ENCODE peak calls at places on chromosomes 2 and 18, in eight cellular contexts. One of them, this sample, is unnamed.

GRCh38 chr2:118529931-118530330 is 317.5 kb downstream of the EN1 start:
- DNase-seq in mesothelial cell of epicardium: no peak
- DNase-seq in CD8-positive, alpha-beta memory T cell: no peak
- DNase-seq in HEK293T: no peak
- DNase-seq in ELR: no peak
- DNase-seq in CD8-positive, alpha-beta T cell: no peak
- DNase-seq in amniotic stem cell: no peak
- DNase-seq in HTR-8/SVneo: no peak
- DNase-seq in this sample: no peak

GRCh38 chr18:8339958-8340357 is 269.3 kb upstream of the RAB12 start:
- DNase-seq in HEK293T: no peak
- DNase-seq in HTR-8/SVneo: no peak
- DNase-seq in CD8-positive, alpha-beta T cell: no peak
- DNase-seq in CD8-positive, alpha-beta memory T cell: no peak
- DNase-seq in mesothelial cell of epicardium: no peak
- DNase-seq in ELR: no peak
- DNase-seq in amniotic stem cell: no peak
- DNase-seq in this sample: no peak

GRCh38 chr2:100200985-100201384 is 58.6 kb upstream of the AFF3 start:
- DNase-seq in CD8-positive, alpha-beta memory T cell: no peak
- DNase-seq in mesothelial cell of epicardium: no peak
- DNase-seq in HTR-8/SVneo: no peak
- DNase-seq in ELR: peak; percentile 76
- DNase-seq in CD8-positive, alpha-beta T cell: no peak
- DNase-seq in HEK293T: no peak
- DNase-seq in amniotic stem cell: no peak
- DNase-seq in this sample: no peak

GRCh38 chr2:102096103-102096502 is 46.4 kb upstream of the IL1R1 start:
- DNase-seq in amniotic stem cell: no peak
- DNase-seq in mesothelial cell of epicardium: no peak
- DNase-seq in HTR-8/SVneo: no peak
- DNase-seq in HEK293T: no peak
- DNase-seq in ELR: no peak
- DNase-seq in CD8-positive, alpha-beta memory T cell: no peak
- DNase-seq in CD8-positive, alpha-beta T cell: no peak
- DNase-seq in this sample: no peak

GRCh38 chr2:165839610-165840009 is 45.6 kb upstream of the GALNT3 start:
- DNase-seq in ELR: peak; percentile 33
- DNase-seq in CD8-positive, alpha-beta T cell: no peak
- DNase-seq in CD8-positive, alpha-beta memory T cell: no peak
- DNase-seq in HEK293T: no peak
- DNase-seq in amniotic stem cell: no peak
- DNase-seq in mesothelial cell of epicardium: no peak
- DNase-seq in HTR-8/SVneo: no peak
- DNase-seq in this sample: no peak

GRCh38 chr2:149394864-149395263 is 64.5 kb downstream of the LYPD6 start:
- DNase-seq in mesothelial cell of epicardium: no peak
- DNase-seq in ELR: peak; percentile 68
- DNase-seq in HEK293T: no peak
- DNase-seq in CD8-positive, alpha-beta T cell: no peak
- DNase-seq in CD8-positive, alpha-beta memory T cell: no peak
- DNase-seq in amniotic stem cell: no peak
- DNase-seq in HTR-8/SVneo: no peak
- DNase-seq in this sample: no peak

GRCh38 chr18:49155410-49155809 is 204.6 kb upstream of the SMAD7 start:
- DNase-seq in amniotic stem cell: no peak
- DNase-seq in ELR: no peak
- DNase-seq in HTR-8/SVneo: no peak
- DNase-seq in HEK293T: no peak
- DNase-seq in CD8-positive, alpha-beta T cell: no peak
- DNase-seq in mesothelial cell of epicardium: no peak
- DNase-seq in CD8-positive, alpha-beta memory T cell: no peak
- DNase-seq in this sample: no peak

GRCh38 chr2:110713508-110714362 is 18.6 kb upstream of the ACOXL start:
- DNase-seq in ELR: peak; percentile 12
- DNase-seq in CD8-positive, alpha-beta memory T cell: no peak
- DNase-seq in amniotic stem cell: no peak
- DNase-seq in CD8-positive, alpha-beta T cell: no peak
- DNase-seq in mesothelial cell of epicardium: no peak
- DNase-seq in HEK293T: no peak
- DNase-seq in HTR-8/SVneo: no peak
- DNase-seq in this sample: no peak

GRCh38 chr2:55885129-55885943 is 38.2 kb downstream of the EFEMP1 start:
- DNase-seq in mesothelial cell of epicardium: no peak
- DNase-seq in HEK293T: no peak
- DNase-seq in amniotic stem cell: peak; percentile 47
- DNase-seq in CD8-positive, alpha-beta T cell: no peak
- DNase-seq in CD8-positive, alpha-beta memory T cell: no peak
- DNase-seq in HTR-8/SVneo: peak; percentile 43
- DNase-seq in ELR: peak; percentile 91
- DNase-seq in this sample: no peak

GRCh38 chr2:197809064-197809463 is 4.7 kb downstream of the PLCL1 start:
- DNase-seq in CD8-positive, alpha-beta T cell: no peak
- DNase-seq in ELR: no peak
- DNase-seq in CD8-positive, alpha-beta memory T cell: no peak
- DNase-seq in mesothelial cell of epicardium: no peak
- DNase-seq in HTR-8/SVneo: no peak
- DNase-seq in amniotic stem cell: no peak
- DNase-seq in HEK293T: no peak
- DNase-seq in this sample: no peak

GRCh38 chr2:109473006-109473380 is 140.8 kb downstream of the SEPTIN10 start:
- DNase-seq in CD8-positive, alpha-beta memory T cell: no peak
- DNase-seq in amniotic stem cell: no peak
- DNase-seq in HTR-8/SVneo: no peak
- DNase-seq in ELR: no peak
- DNase-seq in HEK293T: no peak
- DNase-seq in CD8-positive, alpha-beta T cell: no peak
- DNase-seq in mesothelial cell of epicardium: no peak
- DNase-seq in this sample: no peak

GRCh38 chr2:8547284-8548064 is 134.4 kb upstream of the ID2 start:
- DNase-seq in amniotic stem cell: no peak
- DNase-seq in CD8-positive, alpha-beta memory T cell: no peak
- DNase-seq in CD8-positive, alpha-beta T cell: no peak
- DNase-seq in HEK293T: no peak
- DNase-seq in ELR: no peak
- DNase-seq in mesothelial cell of epicardium: no peak
- DNase-seq in HTR-8/SVneo: no peak
- DNase-seq in this sample: peak; percentile 41

GRCh38 chr2:11157731-11158130 is 2.5 kb downstream of the SLC66A3 start:
- DNase-seq in mesothelial cell of epicardium: no peak
- DNase-seq in CD8-positive, alpha-beta memory T cell: no peak
- DNase-seq in CD8-positive, alpha-beta T cell: no peak
- DNase-seq in ELR: no peak
- DNase-seq in HTR-8/SVneo: no peak
- DNase-seq in HEK293T: no peak
- DNase-seq in amniotic stem cell: no peak
- DNase-seq in this sample: no peak

GRCh38 chr18:79898952-79899608 is 52.4 kb downstream of the SLC66A2 start:
- DNase-seq in ELR: no peak
- DNase-seq in CD8-positive, alpha-beta memory T cell: peak; percentile 27
- DNase-seq in HTR-8/SVneo: no peak
- DNase-seq in mesothelial cell of epicardium: no peak
- DNase-seq in amniotic stem cell: no peak
- DNase-seq in HEK293T: no peak
- DNase-seq in CD8-positive, alpha-beta T cell: no peak
- DNase-seq in this sample: no peak

GRCh38 chr2:239607795-239608171 is 207.0 kb upstream of the HDAC4 start:
- DNase-seq in HEK293T: no peak
- DNase-seq in mesothelial cell of epicardium: no peak
- DNase-seq in HTR-8/SVneo: no peak
- DNase-seq in CD8-positive, alpha-beta memory T cell: no peak
- DNase-seq in CD8-positive, alpha-beta T cell: no peak
- DNase-seq in ELR: no peak
- DNase-seq in amniotic stem cell: no peak
- DNase-seq in this sample: peak; percentile 42

GRCh38 chr2:207796585-207797350 is 27.1 kb upstream of the FZD5 start:
- DNase-seq in HTR-8/SVneo: no peak
- DNase-seq in CD8-positive, alpha-beta T cell: no peak
- DNase-seq in amniotic stem cell: no peak
- DNase-seq in mesothelial cell of epicardium: no peak
- DNase-seq in ELR: no peak
- DNase-seq in CD8-positive, alpha-beta memory T cell: no peak
- DNase-seq in HEK293T: peak; percentile 34
- DNase-seq in this sample: no peak

GRCh38 chr2:42086500-42086953 is 38.7 kb downstream of the PKDCC start:
- DNase-seq in HTR-8/SVneo: peak; percentile 69
- DNase-seq in HEK293T: peak; percentile 73
- DNase-seq in CD8-positive, alpha-beta T cell: peak; percentile 27
- DNase-seq in ELR: peak; percentile 69
- DNase-seq in CD8-positive, alpha-beta memory T cell: no peak
- DNase-seq in amniotic stem cell: peak; percentile 31
- DNase-seq in mesothelial cell of epicardium: no peak
- DNase-seq in this sample: peak; percentile 49